ENCODE peak calls at places on chromosomes 16 and 17, in nine cellular contexts. Z, R, U, T, K, B, X, V and O are unnamed samples.

GRCh38 chr16:51522902-51523301 is 371.8 kb upstream of the SALL1 start:
- DNase-seq in V (no peak), Z (no peak), U (no peak), K (no peak), R (no peak), B (no peak), X (no peak), T (no peak), O (no peak)

GRCh38 chr16:54006693-54007092 is 279.9 kb downstream of the IRX3 start:
- DNase-seq in B (no peak), R (no peak), T (no peak), U (no peak), Z (no peak), X (no peak), V (no peak), K (no peak), O (no peak)

GRCh38 chr17:6402258-6402657 is 32.7 kb downstream of the AIPL1 start:
- DNase-seq in X (no peak), Z (no peak), K (no peak), B (no peak), U (no peak), T (no peak), V (no peak), R (no peak), O (no peak)

GRCh38 chr16:12095275-12096161 is 119.0 kb downstream of the SNX29 start:
- DNase-seq in R (peak; percentile 71), V (no peak), T (peak; percentile 78), B (peak; percentile 57), Z (peak; percentile 41), U (peak; percentile 73), X (peak; percentile 70), K (peak; percentile 11), O (peak; percentile 64)

GRCh38 chr17:63932008-63932561 is at the start of gene CD79B:
- DNase-seq in T (no peak), X (no peak), B (no peak), K (peak; percentile 88), Z (no peak), U (no peak), V (no peak), R (peak; percentile 57), O (no peak)

GRCh38 chr17:43597624-43598358 is 51.7 kb upstream of the ETV4 start:
- DNase-seq in R (no peak), B (no peak), V (no peak), U (no peak), T (no peak), X (no peak), K (no peak), Z (no peak), O (no peak)

GRCh38 chr16:84820305-84820684 is 510 bp downstream of the CRISPLD2 start:
- DNase-seq in T (no peak), R (no peak), K (no peak), V (no peak), U (no peak), Z (no peak), X (no peak), B (no peak), O (no peak)

GRCh38 chr17:41917192-41917591 is 1.6 kb downstream of the ACLY start:
- DNase-seq in X (no peak), T (no peak), R (no peak), U (no peak), B (no peak), Z (peak; percentile 60), V (peak; percentile 42), K (no peak), O (no peak)

GRCh38 chr17:82088838-82089722 is 9.0 kb downstream of the FASN start:
- DNase-seq in R (no peak), B (no peak), X (no peak), T (no peak), K (no peak), V (no peak), U (no peak), Z (no peak), O (no peak)

GRCh38 chr17:35973333-35974260 is 7.7 kb downstream of the CCL16 start:
- DNase-seq in V (no peak), Z (peak; percentile 16), X (no peak), B (no peak), R (no peak), T (peak; percentile 24), U (no peak), K (no peak), O (no peak)

GRCh38 chr17:29720471-29720990 is 97.8 kb upstream of the CORO6 start:
- DNase-seq in B (no peak), K (no peak), Z (no peak), V (no peak), R (no peak), T (no peak), X (peak; percentile 56), U (no peak), O (no peak)

GRCh38 chr16:66188786-66189725 is 177.4 kb upstream of the CDH5 start:
- DNase-seq in K (no peak), R (no peak), U (no peak), T (no peak), B (no peak), X (no peak), V (peak; percentile 21), Z (no peak), O (no peak)

GRCh38 chr16:87317766-87318121 is 552 bp upstream of the C16orf95 start:
- DNase-seq in U (peak; percentile 25), T (no peak), X (no peak), V (no peak), B (peak; percentile 54), K (peak; percentile 34), R (peak; percentile 47), Z (peak; percentile 56), O (peak; percentile 60)

GRCh38 chr16:2799205-2799851 is 1.1 kb downstream of the PRSS41 start:
- DNase-seq in B (no peak), Z (no peak), K (no peak), V (no peak), U (no peak), X (no peak), R (no peak), T (no peak), O (no peak)

GRCh38 chr16:4386951-4387565 is 15.4 kb downstream of the VASN start:
- DNase-seq in X (no peak), R (no peak), Z (no peak), T (no peak), U (no peak), K (no peak), B (no peak), V (no peak), O (no peak)

GRCh38 chr17:42781639-42782401 is 1.4 kb downstream of the WNK4 start:
- DNase-seq in R (no peak), V (no peak), X (no peak), K (no peak), Z (no peak), U (no peak), B (peak; percentile 22), T (no peak), O (no peak)

GRCh38 chr17:82117139-82118090 is 19.4 kb upstream of the FASN start:
- DNase-seq in U (no peak), T (no peak), Z (no peak), B (no peak), R (no peak), X (no peak), K (no peak), V (no peak), O (no peak)

GRCh38 chr16:17340804-17341203 is 130.0 kb downstream of the XYLT1 start:
- DNase-seq in K (no peak), V (no peak), B (no peak), R (no peak), U (no peak), X (no peak), Z (no peak), T (no peak), O (no peak)

GRCh38 chr16:85256190-85256739 is 144.0 kb upstream of the CIBAR2 start:
- DNase-seq in U (no peak), K (no peak), R (no peak), X (no peak), T (no peak), Z (no peak), V (no peak), B (no peak), O (no peak)

GRCh38 chr17:49870298-49870697 is 22.4 kb upstream of the TAC4 start:
- DNase-seq in X (no peak), T (no peak), B (no peak), R (no peak), U (no peak), K (no peak), V (no peak), Z (no peak), O (no peak)

GRCh38 chr17:27551701-27552466 is 79.1 kb upstream of the LGALS9 start:
- DNase-seq in R (no peak), U (no peak), K (no peak), T (no peak), B (no peak), Z (peak; percentile 93), V (no peak), X (no peak), O (no peak)

GRCh38 chr16:19196871-19197270 is 28.8 kb downstream of the SYT17 start:
- DNase-seq in B (no peak), U (peak; percentile 79), K (no peak), T (no peak), V (no peak), R (no peak), Z (no peak), X (no peak), O (peak; percentile 45)

GRCh38 chr17:82019905-82020873 is 2.5 kb downstream of the CENPX start:
- DNase-seq in X (peak; percentile 68), B (peak; percentile 49), Z (peak; percentile 72), V (no peak), R (peak; percentile 80), T (peak; percentile 72), K (peak; percentile 51), U (no peak), O (peak; percentile 62)